ENCODE peak calls at places on chromosomes 6 and 20, in five cellular contexts. O is thyroid gland, R is lower lobe of right lung, A is NB4, Z is ovary. F is an unnamed sample.

GRCh38 chr20:32165836-32166545 is 41.6 kb downstream of the PLAGL2 start:
- DNase-seq in R (no peak), O (no peak), Z (peak), A (no peak), F (no peak)

GRCh38 chr6:139882234-139882633 is 507.8 kb upstream of the CITED2 start:
- DNase-seq in R (no peak), O (peak), Z (no peak), A (peak), F (no peak)

GRCh38 chr6:122129313-122130025 is 270.0 kb upstream of the HSF2 start:
- DNase-seq in A (no peak), Z (no peak), O (no peak), R (no peak), F (no peak)

GRCh38 chr6:47672816-47673215 is 25.6 kb upstream of the ADGRF4 start:
- DNase-seq in O (no peak), A (no peak), R (no peak), Z (no peak), F (no peak)

GRCh38 chr6:146498309-146498708 is 45.3 kb upstream of the RAB32 start:
- DNase-seq in R (no peak), Z (no peak), O (no peak), A (no peak), F (no peak)

GRCh38 chr6:31888281-31889258 is 8.9 kb downstream of the EHMT2 start:
- DNase-seq in A (peak), R (no peak), O (peak), Z (no peak), F (peak)

GRCh38 chr6:170516783-170517616 is 36.1 kb downstream of the PSMB1 start:
- DNase-seq in R (peak), O (peak), A (peak), Z (no peak), F (peak)

GRCh38 chr20:49171928-49172327 is 16.2 kb downstream of the STAU1 start:
- DNase-seq in A (no peak), Z (no peak), R (no peak), O (peak), F (no peak)

GRCh38 chr6:46098678-46099077 is 31.1 kb upstream of the ENPP4 start:
- DNase-seq in R (peak), O (peak), A (no peak), Z (no peak), F (no peak)

GRCh38 chr6:106666290-106667021 is 37.1 kb downstream of the QRSL1 start:
- DNase-seq in A (peak), O (no peak), Z (no peak), R (no peak), F (peak)

GRCh38 chr6:84779380-84779779 is 15.0 kb upstream of the TBX18 start:
- DNase-seq in A (no peak), O (no peak), Z (no peak), R (no peak), F (no peak)

GRCh38 chr6:90650041-90650948 is 63.4 kb upstream of the MAP3K7 start:
- DNase-seq in R (no peak), A (no peak), O (no peak), Z (no peak), F (no peak)

GRCh38 chr6:143598466-143599080 is 79.2 kb upstream of the PHACTR2 start:
- DNase-seq in R (no peak), Z (no peak), A (peak), O (no peak), F (peak)

GRCh38 chr20:56554869-56555268 is 21.8 kb downstream of the FAM209B start:
- DNase-seq in O (peak), R (no peak), A (peak), Z (peak), F (peak)

GRCh38 chr20:48153523-48153922 is 368.2 kb upstream of the SULF2 start:
- DNase-seq in O (no peak), Z (no peak), A (no peak), R (no peak), F (peak)

GRCh38 chr6:108959972-108960582 is 111.9 kb downstream of the ARMC2 start:
- DNase-seq in O (no peak), Z (peak), A (peak), R (no peak), F (no peak)

GRCh38 chr20:51494241-51495110 is 48.0 kb downstream of the NFATC2 start:
- DNase-seq in A (peak), O (no peak), R (no peak), Z (no peak), F (no peak)

GRCh38 chr6:16049178-16049577 is 79.7 kb upstream of the MYLIP start:
- DNase-seq in A (no peak), R (no peak), O (no peak), Z (no peak), F (peak)

GRCh38 chr20:1734269-1734858 is 76.8 kb upstream of the SIRPG start:
- DNase-seq in O (no peak), Z (no peak), R (no peak), A (peak), F (peak)

GRCh38 chr6:133977983-133978895 is 25.2 kb downstream of the TBPL1 start:
- DNase-seq in Z (no peak), A (peak), O (no peak), R (no peak), F (no peak)

DNA sequence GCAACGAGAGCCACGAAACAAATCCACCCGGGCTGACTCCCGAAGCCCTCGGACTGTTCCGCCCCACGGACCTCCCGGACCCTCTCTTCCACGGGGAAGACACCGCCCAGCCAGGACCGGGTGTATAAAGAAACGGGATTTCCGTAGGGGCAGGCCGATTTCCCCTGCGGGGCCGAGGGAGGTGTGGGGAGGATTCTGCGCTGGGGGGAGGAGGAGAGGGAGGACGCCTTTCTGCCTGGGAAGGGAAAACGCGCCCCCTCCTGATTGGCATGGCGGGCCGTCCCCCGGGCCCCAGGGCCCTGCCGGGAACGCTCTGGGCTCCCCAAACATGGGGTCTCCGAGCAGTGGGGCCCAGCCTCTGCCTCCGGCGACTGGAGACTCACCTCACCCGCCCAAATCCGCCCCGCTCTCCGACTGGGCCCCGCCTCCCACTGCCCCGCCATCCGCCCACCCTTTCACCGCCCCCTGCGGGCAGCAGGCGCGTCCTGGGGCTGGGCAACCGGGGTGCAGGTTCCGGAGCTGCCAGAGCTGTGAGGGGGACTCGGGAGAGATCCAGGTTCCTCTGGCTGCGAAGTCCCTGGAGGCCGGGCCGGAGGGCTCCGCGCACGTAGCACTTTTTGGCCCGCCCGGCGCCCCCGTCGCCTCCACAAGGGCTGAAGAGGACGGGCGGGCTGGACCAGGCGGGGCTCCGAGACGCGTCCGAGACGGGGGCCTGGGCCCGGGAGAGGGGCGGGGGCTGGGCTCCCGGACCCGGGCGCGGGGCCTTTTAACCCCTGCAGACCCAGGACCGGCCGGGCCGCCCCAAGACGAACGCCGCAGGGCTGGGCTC is 586 bp upstream of the PPDPF start:
- DNase-seq in O (peak), A (no peak), Z (peak), R (peak), F (peak)
- TF ChIP-seq CTCF in O (no peak), A (no peak), Z (no peak), R (peak), F (peak)

GRCh38 chr6:83190596-83190995 is 2.5 kb downstream of the PGM3 start:
- DNase-seq in O (no peak), R (no peak), Z (no peak), A (no peak), F (no peak)
- H3K4me3 ChIP-seq in O (no peak), R (no peak), Z (no peak), A (no peak), F (no peak)

DNA sequence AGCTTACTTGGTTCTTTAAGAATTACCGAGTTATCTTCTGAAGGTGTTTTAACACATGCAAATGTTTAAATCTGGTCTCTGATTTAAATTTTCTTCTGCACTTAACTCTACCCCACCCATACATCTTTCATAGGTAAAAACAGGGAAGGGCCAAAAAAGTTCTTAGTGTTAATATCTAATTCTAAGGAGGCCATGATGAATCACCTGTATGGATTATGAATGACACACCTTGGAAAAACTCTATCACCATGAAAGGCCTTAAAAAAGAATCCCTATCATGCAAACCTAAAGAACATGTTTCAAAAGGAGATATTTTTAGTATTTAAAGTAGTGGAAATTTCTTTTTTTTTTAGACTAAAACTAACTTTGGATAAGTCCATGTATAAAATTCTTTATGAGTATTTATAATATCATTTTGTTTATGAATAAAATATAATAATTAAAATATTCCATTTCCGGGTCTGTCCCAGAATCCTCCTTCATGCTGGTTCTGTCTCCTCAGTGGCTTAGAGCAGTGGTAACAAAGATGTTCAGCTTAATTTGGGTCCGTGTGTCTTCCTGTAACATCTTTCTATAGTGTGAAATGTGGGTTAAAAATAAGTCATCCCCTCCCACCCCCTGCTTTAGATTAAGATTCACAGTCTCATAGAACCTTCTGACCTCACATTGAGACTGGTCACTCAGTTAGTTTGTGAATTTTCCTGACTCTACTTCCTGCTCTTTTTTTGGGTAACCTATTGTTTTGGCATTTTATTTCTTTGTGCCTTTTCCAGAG is 54.9 kb downstream of the SLX4IP start:
- DNase-seq in A (no peak), O (no peak), R (no peak), Z (no peak), F (no peak)
- TF ChIP-seq CTCF in A (no peak), O (no peak), R (no peak), Z (no peak), F (no peak)

GRCh38 chr6:149717588-149718458 is at the start of gene LATS1:
- DNase-seq in A (peak), O (peak), Z (peak), R (peak), F (peak)

GRCh38 chr6:149716584-149716983 is 1.3 kb downstream of the LATS1 start:
- DNase-seq in O (no peak), Z (no peak), R (no peak), A (peak), F (no peak)

GRCh38 chr6:149717255-149717587 is 680 bp downstream of the LATS1 start:
- DNase-seq in R (no peak), Z (no peak), A (no peak), O (no peak), F (no peak)

GRCh38 chr6:149714442-149714841 is 3.5 kb downstream of the LATS1 start:
- DNase-seq in R (no peak), Z (no peak), O (no peak), A (no peak), F (no peak)

GRCh38 chr6:149716181-149716580 is 1.7 kb downstream of the LATS1 start:
- DNase-seq in R (no peak), O (no peak), A (no peak), Z (no peak), F (peak)
- H3K4me3 ChIP-seq in R (peak), O (peak), A (peak), Z (peak), F (peak)

GRCh38 chr6:155786528-155786927 is 330.9 kb upstream of the NOX3 start:
- DNase-seq in Z (no peak), A (no peak), R (no peak), O (no peak), F (no peak)

GRCh38 chr6:155779421-155779820 is 323.8 kb upstream of the NOX3 start:
- DNase-seq in O (no peak), Z (no peak), R (no peak), A (no peak), F (no peak)

GRCh38 chr6:155787168-155787567 is 331.5 kb upstream of the NOX3 start:
- DNase-seq in R (no peak), O (no peak), A (no peak), Z (no peak), F (no peak)

GRCh38 chr6:155782320-155782730 is 326.7 kb upstream of the NOX3 start:
- DNase-seq in A (no peak), Z (no peak), R (no peak), O (no peak), F (peak)

DNA sequence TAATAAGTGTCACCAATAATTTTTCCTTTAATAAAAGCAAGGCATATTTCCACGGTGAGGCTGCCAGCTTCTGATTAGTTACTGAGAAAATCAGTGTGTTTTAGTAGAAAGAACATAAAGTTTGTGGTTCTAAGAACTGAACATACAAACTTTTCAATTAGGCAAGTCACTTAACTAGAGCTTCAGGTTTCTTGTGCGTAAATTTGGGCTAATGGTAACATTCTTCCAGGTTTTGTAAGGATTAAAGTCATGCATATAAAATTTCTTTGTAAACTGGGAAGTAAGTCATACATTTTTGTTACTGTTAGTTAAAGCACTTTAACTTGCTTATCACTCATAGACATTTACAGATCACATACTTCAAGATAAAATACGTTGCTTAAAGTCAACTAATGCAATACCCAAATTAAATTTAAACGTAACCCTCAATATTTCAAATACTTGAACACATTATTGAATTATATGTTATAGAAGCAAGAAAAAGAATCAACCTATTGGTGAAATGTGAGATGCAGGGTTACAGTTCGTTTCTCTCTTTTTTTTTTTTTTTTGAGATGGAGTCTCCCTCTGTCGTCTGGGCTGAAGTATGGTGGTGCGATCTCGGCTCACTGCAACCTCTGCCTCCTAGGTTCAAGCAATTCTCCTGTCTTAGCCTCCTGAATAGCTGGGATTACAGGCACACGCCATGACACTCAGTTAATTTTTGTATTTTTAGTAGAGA is 327.3 kb upstream of the NOX3 start:
- DNase-seq in A (no peak), R (no peak), O (no peak), Z (no peak), F (no peak)
- TF ChIP-seq CTCF in A (no peak), R (no peak), O (no peak), Z (no peak), F (no peak)

GRCh38 chr20:45341939-45342862 is 6.0 kb downstream of the SDC4 start:
- DNase-seq in A (no peak), R (peak), O (peak), Z (peak), F (no peak)
- H3K4me3 ChIP-seq in A (no peak), R (peak), O (peak), Z (peak), F (no peak)

GRCh38 chr6:82374481-82374880 is 10.9 kb downstream of the TPBG start:
- DNase-seq in A (no peak), Z (no peak), R (no peak), O (no peak), F (no peak)
- TF ChIP-seq CTCF in A (no peak), Z (no peak), R (no peak), O (no peak), F (no peak)

GRCh38 chr6:111563581-111563980 is 42.1 kb downstream of the TRAF3IP2 start:
- DNase-seq in O (no peak), R (no peak), A (no peak), Z (no peak), F (no peak)
- H3K4me3 ChIP-seq in O (no peak), R (no peak), A (no peak), Z (no peak), F (no peak)

F was measured in GM12865.